ENCODE peak calls at places on chromosome 15, in six cellular contexts. W is Karpas-422, T is SK-N-MC, X is fibroblast of lung, G is GM23248, A is IMR-90. J is an unnamed sample.

GRCh38 chr15:25933456-25934158 is 70.5 kb upstream of the ATP10A start:
- DNase-seq in A (peak; percentile 87), T (no peak), X (peak; percentile 78), G (peak; percentile 94), W (no peak), J (no peak)

GRCh38 chr15:33086500-33087141 is 107.9 kb downstream of the FMN1 start:
- DNase-seq in X (peak; percentile 66), A (peak; percentile 87), W (peak; percentile 70), T (peak; percentile 12), G (peak; percentile 81), J (no peak)

GRCh38 chr15:51401872-51402517 is 60.5 kb downstream of the GLDN start:
- DNase-seq in A (peak; percentile 26), W (peak; percentile 71), X (peak; percentile 24), G (peak; percentile 75), T (no peak), J (no peak)

GRCh38 chr15:67127334-67127664 is 61.9 kb downstream of the SMAD3 start:
- DNase-seq in T (no peak), W (no peak), X (no peak), A (no peak), G (no peak), J (peak; percentile 87)

GRCh38 chr15:74635228-74635627 is 19.6 kb downstream of the CLK3 start:
- DNase-seq in T (no peak), G (peak; percentile 71), X (peak; percentile 43), A (peak; percentile 61), W (peak; percentile 93), J (peak; percentile 44)

GRCh38 chr15:82063055-82063454 is 17.2 kb upstream of the MEX3B start:
- DNase-seq in W (no peak), A (no peak), X (no peak), T (no peak), G (no peak), J (no peak)

GRCh38 chr15:51861557-51862350 is 32.3 kb downstream of the TMOD3 start:
- DNase-seq in G (no peak), T (no peak), A (no peak), X (no peak), W (no peak), J (no peak)

GRCh38 chr15:80403712-80404056 is 498 bp upstream of the ARNT2 start:
- DNase-seq in A (no peak), G (no peak), X (peak; percentile 30), T (no peak), W (no peak), J (no peak)

GRCh38 chr15:34721802-34722795 is 32.7 kb downstream of the GJD2 start:
- DNase-seq in G (peak; percentile 95), T (peak; percentile 5), W (no peak), A (peak; percentile 40), X (peak; percentile 62), J (no peak)

GRCh38 chr15:31523027-31523654 is 196.5 kb downstream of the KLF13 start:
- DNase-seq in A (no peak), T (no peak), W (no peak), X (no peak), G (no peak), J (no peak)

GRCh38 chr15:85624241-85624855 is 170.4 kb downstream of the KLHL25 start:
- DNase-seq in G (peak; percentile 64), W (no peak), T (no peak), A (no peak), X (no peak), J (no peak)

GRCh38 chr15:78063966-78064365 is 13.5 kb downstream of the TBC1D2B start:
- DNase-seq in W (no peak), T (no peak), G (peak; percentile 62), A (peak; percentile 79), X (no peak), J (no peak)

GRCh38 chr15:35182841-35183479 is 97.9 kb upstream of the NANOGP8 start:
- DNase-seq in A (no peak), X (no peak), G (no peak), T (peak; percentile 58), W (no peak), J (no peak)

GRCh38 chr15:59792359-59792758 is 103.2 kb upstream of the BNIP2 start:
- DNase-seq in T (no peak), W (no peak), G (no peak), X (no peak), A (no peak), J (no peak)

GRCh38 chr15:70584838-70585706 is 178.3 kb downstream of the UACA start:
- DNase-seq in G (no peak), W (no peak), A (peak; percentile 24), T (no peak), X (peak; percentile 73), J (no peak)

GRCh38 chr15:87477759-87478687 is 778.5 kb downstream of the NTRK3 start:
- DNase-seq in W (no peak), X (peak; percentile 90), G (peak; percentile 74), T (no peak), A (peak; percentile 49), J (peak; percentile 15)

GRCh38 chr15:100120111-100120510 is 221.7 kb downstream of the ADAMTS17 start:
- DNase-seq in W (no peak), X (no peak), A (no peak), T (no peak), G (no peak), J (no peak)

GRCh38 chr15:45084163-45084562 is 29.8 kb downstream of the DUOX2 start:
- DNase-seq in G (no peak), T (no peak), A (no peak), X (no peak), W (no peak), J (no peak)

GRCh38 chr15:48317221-48317620 is 14.0 kb upstream of the DUT start:
- DNase-seq in X (no peak), T (no peak), A (no peak), G (no peak), W (no peak), J (no peak)

DNA sequence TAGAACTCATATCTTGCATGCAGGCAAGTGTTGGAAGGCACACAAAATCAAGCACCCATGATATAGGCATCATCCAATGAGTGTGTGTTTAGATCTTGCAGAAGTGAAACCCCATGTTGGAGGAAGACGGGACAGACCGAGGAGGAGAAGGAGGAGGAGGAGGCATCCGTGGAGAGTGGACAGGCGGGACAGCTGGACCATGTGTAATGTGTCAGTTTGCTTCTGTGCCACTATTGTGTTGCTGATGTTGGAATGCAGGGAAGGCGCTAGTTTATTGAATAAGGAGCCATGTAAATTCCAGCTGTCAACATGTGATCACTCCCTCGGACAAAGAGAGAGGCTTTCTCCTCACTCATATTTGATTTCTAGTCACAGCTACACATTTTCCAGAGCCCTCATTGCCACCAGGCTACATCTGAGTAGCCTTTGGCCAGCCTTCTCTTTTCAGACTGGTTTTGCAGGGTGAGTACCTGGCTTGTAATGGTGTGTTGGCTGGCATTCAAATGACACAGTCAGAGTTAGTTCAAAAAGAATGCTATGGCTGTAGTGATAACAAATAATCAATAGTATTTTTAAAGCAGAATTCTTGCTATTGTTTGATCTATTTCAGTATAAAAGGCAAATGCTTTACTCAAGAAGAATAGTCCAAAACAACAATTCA is 1037.6 kb upstream of the NR2F2 start:
- DNase-seq in A (no peak), G (no peak), X (no peak), T (no peak), W (no peak), J (no peak)
- H3K27ac ChIP-seq in A (peak overlapping the region; percentile 38), G (no peak overlapping the region), X (peak overlapping the region; percentile 6), T (no peak overlapping the region), W (no peak overlapping the region), J (no peak overlapping the region)

GRCh38 chr15:101171954-101172353 is 79.9 kb downstream of the CHSY1 start:
- DNase-seq in T (no peak), G (no peak), X (no peak), A (no peak), W (no peak), J (no peak)
- H3K4me3 ChIP-seq in T (peak overlapping the region; percentile 60), G (no peak overlapping the region), X (no peak overlapping the region), A (no peak overlapping the region), W (no peak overlapping the region), J (no peak overlapping the region)

GRCh38 chr15:94265009-94265408 is 33.6 kb downstream of the MCTP2 start:
- DNase-seq in A (peak; percentile 55), T (no peak), X (no peak), G (peak; percentile 12), W (no peak), J (peak; percentile 15)
- H3K9ac ChIP-seq in A (no peak overlapping the region), T (no peak overlapping the region), X (no peak overlapping the region), G (no peak overlapping the region), W (no peak overlapping the region), J (no peak overlapping the region)

DNA sequence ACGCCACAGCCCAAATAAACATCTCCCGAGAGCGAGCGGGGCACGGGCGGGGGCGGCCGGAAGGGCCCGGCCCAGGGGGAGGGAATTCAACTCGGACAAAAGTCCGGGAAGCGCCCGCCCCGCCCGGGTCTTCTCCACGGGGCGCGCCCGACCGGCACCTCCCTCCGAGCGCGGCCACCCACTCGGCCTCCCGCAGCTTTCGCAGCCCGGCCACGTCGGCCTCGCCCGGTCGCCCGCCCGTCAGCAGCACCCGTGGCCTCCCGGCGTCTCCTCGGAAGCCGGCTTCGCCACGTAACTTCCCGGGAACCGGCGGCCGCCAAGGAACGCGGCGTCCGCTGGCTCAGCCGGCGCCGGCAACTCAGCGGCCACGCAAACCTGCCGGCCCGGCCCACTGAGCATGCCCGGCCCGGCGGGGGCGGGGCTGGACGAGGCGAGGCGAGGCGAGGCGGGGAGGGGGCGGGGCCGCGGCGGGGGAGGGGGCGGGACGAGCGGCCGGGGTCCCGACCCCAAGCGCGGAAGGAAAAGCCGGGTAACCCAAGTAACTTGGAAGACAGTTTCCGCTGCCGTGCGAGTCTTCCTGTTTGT is at the start of gene TJP1:
- DNase-seq in X (peak; percentile 76), W (no peak), A (peak; percentile 74), T (no peak), G (peak; percentile 93), J (no peak)
- H3K27ac ChIP-seq in X (peak within 1 kb of the TSS; percentile 89), W (no peak within 1 kb of the TSS), A (peak within 1 kb of the TSS; percentile 99), T (no peak within 1 kb of the TSS), G (peak within 1 kb of the TSS; percentile 88), J (peak within 1 kb of the TSS; percentile 94)

GRCh38 chr15:29842290-29842689 is 20.0 kb upstream of the TJP1 start:
- DNase-seq in W (no peak), A (no peak), G (no peak), T (no peak), X (no peak), J (no peak)

GRCh38 chr15:29840928-29841327 is 18.7 kb upstream of the TJP1 start:
- DNase-seq in T (no peak), X (peak; percentile 25), G (peak; percentile 20), W (no peak), A (no peak), J (no peak)

GRCh38 chr15:29849218-29849617 is 26.9 kb upstream of the TJP1 start:
- DNase-seq in A (peak; percentile 62), W (no peak), T (no peak), G (peak; percentile 14), X (peak; percentile 26), J (no peak)

GRCh38 chr15:29840054-29840453 is 17.8 kb upstream of the TJP1 start:
- DNase-seq in T (no peak), A (no peak), X (no peak), G (no peak), W (no peak), J (no peak)

GRCh38 chr15:29844290-29844903 is 22.1 kb upstream of the TJP1 start:
- DNase-seq in W (no peak), A (peak; percentile 76), T (no peak), X (peak; percentile 75), G (peak; percentile 77), J (no peak)
- H3K4me3 ChIP-seq in W (no peak overlapping the region), A (no peak overlapping the region), T (no peak overlapping the region), X (no peak overlapping the region), G (peak overlapping the region; percentile 1), J (peak overlapping the region; percentile 12)

J was measured in keratinocyte.